ENCODE peak calls at places on chromosomes 11 and 22, in six cellular contexts. L is K562, V is GM12878, M is A549, X is HepG2, I is upper lobe of left lung. Q is an unnamed sample. For H3K4me1, the result is how much of the 10 kb centered on the place peaks cover.

GRCh38 chr11:84089072-84090057 is 803.2 kb upstream of the CCDC90B start:
- ATAC-seq in L (no peak), V (no peak), M (no peak), X (no peak), I (no peak), Q (no peak)

GRCh38 chr11:89458646-89459045 is 32.5 kb downstream of the NOX4 start:
- ATAC-seq in L (no peak), V (no peak), M (no peak), X (no peak), I (no peak), Q (no peak)

GRCh38 chr11:27294654-27295053 is 68.4 kb downstream of the CCDC34 start:
- ATAC-seq in L (no peak), V (no peak), M (no peak), X (no peak), I (no peak), Q (no peak)

GRCh38 chr11:65560555-65561418 is 2.6 kb upstream of the LTBP3 start:
- ATAC-seq in L (no peak), V (no peak), M (peak), X (peak), I (no peak), Q (peak)

GRCh38 chr11:74532496-74533246 is 39.1 kb upstream of the LIPT2 start:
- ATAC-seq in L (no peak), V (no peak), M (no peak), X (no peak), I (no peak), Q (no peak)

GRCh38 chr22:27773236-27773550 is 28.4 kb downstream of the MN1 start:
- ATAC-seq in L (no peak), V (no peak), M (no peak), X (no peak), I (no peak), Q (no peak)

GRCh38 chr11:77392842-77393241 is 81.1 kb downstream of the PAK1 start:
- ATAC-seq in L (no peak), V (no peak), M (no peak), X (no peak), I (no peak), Q (no peak)

GRCh38 chr11:112511271-112511670 is 250.6 kb upstream of the PLET1 start:
- ATAC-seq in L (no peak), V (no peak), M (no peak), X (no peak), I (no peak), Q (no peak)

GRCh38 chr22:49660794-49661781 is 166.6 kb downstream of the BRD1 start:
- ATAC-seq in L (no peak), V (no peak), M (no peak), X (no peak), I (no peak), Q (no peak)

GRCh38 chr11:1569251-1569780 is 2.8 kb downstream of the DUSP8 start:
- ATAC-seq in L (no peak), V (no peak), M (no peak), X (no peak), I (no peak), Q (no peak)

GRCh38 chr11:105220175-105220574 is 80.6 kb upstream of the CARD18 start:
- ATAC-seq in L (no peak), V (no peak), M (no peak), X (no peak), I (no peak), Q (no peak)

GRCh38 chr11:131760191-131760951 is 390.0 kb downstream of the NTM start:
- ATAC-seq in L (no peak), V (no peak), M (no peak), X (no peak), I (peak), Q (no peak)

GRCh38 chr22:38172489-38173155 is 9.0 kb downstream of the PLA2G6 start:
- ATAC-seq in L (no peak), V (no peak), M (no peak), X (peak), I (peak), Q (peak)

GRCh38 chr22:47162865-47163264 is 400.4 kb downstream of the TBC1D22A start:
- ATAC-seq in L (no peak), V (no peak), M (no peak), X (no peak), I (no peak), Q (no peak)

GRCh38 chr11:8090756-8091155 is 9.7 kb downstream of the TUB start:
- ATAC-seq in L (peak), V (no peak), M (peak), X (no peak), I (no peak), Q (no peak)

GRCh38 chr11:130449996-130450419 is 1.6 kb downstream of the ADAMTS15 start:
- ATAC-seq in L (peak), V (no peak), M (no peak), X (no peak), I (peak), Q (peak)

GRCh38 chr11:130300567-130300966 is 14.2 kb downstream of the ZBTB44 start:
- ATAC-seq in L (no peak), V (peak), M (no peak), X (no peak), I (no peak), Q (no peak)

GRCh38 chr22:24400726-24401596 is 26.4 kb upstream of the ADORA2A start:
- ATAC-seq in L (no peak), V (peak), M (no peak), X (no peak), I (no peak), Q (no peak)

GRCh38 chr11:62665630-62666258 is 632 bp downstream of the CSKMT start:
- ATAC-seq in L (peak), V (peak), M (peak), X (peak), I (peak), Q (peak)

GRCh38 chr11:11413776-11414175 is 60.7 kb upstream of the CSNK2A3 start:
- ATAC-seq in L (no peak), V (no peak), M (no peak), X (no peak), I (no peak), Q (no peak)

GRCh38 chr11:56700242-56700918 is 1.5 kb downstream of the OR9G1 start:
- ATAC-seq in L (no peak), V (peak), M (peak), X (no peak), I (peak), Q (peak)

GRCh38 chr11:46298699-46299424 is 21.4 kb downstream of the CREB3L1 start:
- ATAC-seq in L (no peak), V (peak), M (peak), X (no peak), I (no peak), Q (no peak)

GRCh38 chr11:17985517-17985916 is 27.3 kb downstream of the SERGEF start:
- ATAC-seq in L (no peak), V (no peak), M (no peak), X (no peak), I (peak), Q (peak)

GRCh38 chr11:74288161-74288560 is 23.3 kb downstream of the P4HA3 start:
- ATAC-seq in L (no peak), V (no peak), M (peak), X (no peak), I (peak), Q (peak)

GRCh38 chr11:61354208-61354607 is 7.5 kb downstream of the CYB561A3 start:
- ATAC-seq in L (no peak), V (no peak), M (no peak), X (no peak), I (no peak), Q (no peak)

GRCh38 chr11:33324211-33324985 is 67.2 kb downstream of the HIPK3 start:
- ATAC-seq in L (peak), V (peak), M (peak), X (no peak), I (no peak), Q (no peak)

GRCh38 chr11:71131861-71132260 is 120.5 kb downstream of the SHANK2 start:
- ATAC-seq in L (no peak), V (no peak), M (no peak), X (no peak), I (no peak), Q (no peak)

GRCh38 chr11:34600339-34601084 is 20.4 kb upstream of the EHF start:
- ATAC-seq in L (peak), V (no peak), M (peak), X (peak), I (peak), Q (no peak)

GRCh38 chr11:61890536-61891330 is 612 bp downstream of the FADS3 start:
- ATAC-seq in L (peak), V (peak), M (peak), X (peak), I (peak), Q (peak)

GRCh38 chr22:39926175-39927152 is 25.6 kb downstream of the GRAP2 start:
- ATAC-seq in L (peak), V (no peak), M (no peak), X (no peak), I (no peak), Q (no peak)

GRCh38 chr22:24207264-24208011 is 26.2 kb downstream of the SUSD2 start:
- ATAC-seq in L (no peak), V (no peak), M (peak), X (peak), I (no peak), Q (no peak)

GRCh38 chr11:111531156-111531555 is 9.4 kb upstream of the LAYN start:
- ATAC-seq in L (no peak), V (peak), M (peak), X (no peak), I (no peak), Q (no peak)

GRCh38 chr11:73149105-73149504 is 7.0 kb upstream of the FCHSD2 start:
- ATAC-seq in L (no peak), V (no peak), M (no peak), X (no peak), I (no peak), Q (peak)

GRCh38 chr11:33598426-33599069 is 102.1 kb downstream of the C11orf91 start:
- ATAC-seq in L (no peak), V (no peak), M (no peak), X (no peak), I (no peak), Q (no peak)

GRCh38 chr11:128497057-128497957 is 90.1 kb downstream of the ETS1 start:
- ATAC-seq in L (no peak), V (peak), M (peak), X (no peak), I (peak), Q (peak)

GRCh38 chr22:35467788-35468187 is 67.8 kb downstream of the MCM5 start:
- ATAC-seq in L (no peak), V (no peak), M (peak), X (peak), I (peak), Q (peak)

GRCh38 chr11:116226731-116227130 is 546.1 kb downstream of the BUD13 start:
- ATAC-seq in L (no peak), V (no peak), M (no peak), X (no peak), I (no peak), Q (no peak)
- H3K4me1 ChIP-seq in L (under half), V (under half), M (under half), X (under half), I (under half), Q (under half)

GRCh38 chr11:13620063-13620462 is 48.4 kb upstream of the FAR1 start:
- ATAC-seq in L (no peak), V (no peak), M (no peak), X (no peak), I (no peak), Q (no peak)
- TF ChIP-seq EP300 in L (no peak), V (no peak), M (no peak), X (no peak), I (no peak), Q (no peak)

DNA sequence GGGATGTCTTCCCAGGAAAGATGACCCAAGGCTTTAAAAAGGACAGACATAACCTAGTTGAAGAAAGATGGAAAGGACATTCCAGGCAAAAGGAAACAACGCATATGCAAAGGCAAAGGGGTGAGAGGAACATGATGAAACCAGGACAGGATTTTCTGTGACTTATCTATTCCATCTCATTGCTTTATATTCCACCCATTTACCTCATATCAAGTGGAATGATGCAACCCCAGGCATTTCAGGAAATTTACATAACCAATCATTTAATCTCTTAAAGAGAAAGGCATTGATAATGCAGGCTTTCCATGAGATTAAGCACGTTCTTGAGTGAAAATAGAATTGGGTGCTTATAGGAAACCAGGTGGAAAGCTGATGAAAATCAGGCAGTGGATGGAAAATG is 13.0 kb downstream of the FZD4 start:
- ATAC-seq in L (no peak), V (no peak), M (no peak), X (no peak), I (no peak), Q (no peak)
- H3K4me1 ChIP-seq in L (under half), V (under half), M (under half), X (half or more), I (under half), Q (under half)

DNA sequence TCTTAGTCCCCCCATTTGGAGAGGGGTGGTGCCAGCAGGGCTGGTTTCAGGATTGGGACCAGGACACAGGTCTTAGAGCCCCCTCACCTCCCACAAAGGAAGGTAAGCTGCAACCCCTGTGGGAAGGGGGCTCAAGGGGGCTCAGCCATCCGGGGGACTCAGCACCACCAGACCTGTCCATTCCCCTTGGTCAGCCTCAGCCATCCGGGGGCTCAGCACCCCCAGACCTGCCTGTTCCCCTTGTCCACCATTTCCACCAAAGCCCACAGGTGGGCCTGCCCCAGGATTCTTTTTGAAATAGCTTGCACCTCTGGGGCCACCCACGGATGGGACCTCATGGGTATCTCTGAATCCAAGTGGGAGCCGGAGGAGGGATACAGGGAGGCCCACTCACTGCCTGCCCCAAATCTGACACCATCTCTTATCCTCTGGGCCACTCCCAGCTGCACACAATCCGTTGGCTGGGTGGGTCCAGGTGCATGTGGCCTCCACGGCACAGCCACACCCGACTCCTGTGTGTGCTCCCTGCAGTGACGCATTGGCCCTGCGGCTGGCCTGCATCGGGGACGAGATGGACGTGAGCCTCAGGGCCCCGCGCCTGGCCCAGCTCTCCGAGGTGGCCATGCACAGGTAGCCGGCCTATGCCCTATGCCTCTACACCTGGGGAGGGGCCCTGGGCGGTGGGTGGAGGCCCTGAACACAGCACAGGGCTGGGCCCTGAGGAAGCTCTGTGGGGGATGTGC is 15.9 kb downstream of the MCAT start:
- ATAC-seq in L (peak), V (no peak), M (peak), X (no peak), I (no peak), Q (no peak)
- TF ChIP-seq EP300 in L (no peak), V (no peak), M (no peak), X (no peak), I (no peak), Q (no peak)

DNA sequence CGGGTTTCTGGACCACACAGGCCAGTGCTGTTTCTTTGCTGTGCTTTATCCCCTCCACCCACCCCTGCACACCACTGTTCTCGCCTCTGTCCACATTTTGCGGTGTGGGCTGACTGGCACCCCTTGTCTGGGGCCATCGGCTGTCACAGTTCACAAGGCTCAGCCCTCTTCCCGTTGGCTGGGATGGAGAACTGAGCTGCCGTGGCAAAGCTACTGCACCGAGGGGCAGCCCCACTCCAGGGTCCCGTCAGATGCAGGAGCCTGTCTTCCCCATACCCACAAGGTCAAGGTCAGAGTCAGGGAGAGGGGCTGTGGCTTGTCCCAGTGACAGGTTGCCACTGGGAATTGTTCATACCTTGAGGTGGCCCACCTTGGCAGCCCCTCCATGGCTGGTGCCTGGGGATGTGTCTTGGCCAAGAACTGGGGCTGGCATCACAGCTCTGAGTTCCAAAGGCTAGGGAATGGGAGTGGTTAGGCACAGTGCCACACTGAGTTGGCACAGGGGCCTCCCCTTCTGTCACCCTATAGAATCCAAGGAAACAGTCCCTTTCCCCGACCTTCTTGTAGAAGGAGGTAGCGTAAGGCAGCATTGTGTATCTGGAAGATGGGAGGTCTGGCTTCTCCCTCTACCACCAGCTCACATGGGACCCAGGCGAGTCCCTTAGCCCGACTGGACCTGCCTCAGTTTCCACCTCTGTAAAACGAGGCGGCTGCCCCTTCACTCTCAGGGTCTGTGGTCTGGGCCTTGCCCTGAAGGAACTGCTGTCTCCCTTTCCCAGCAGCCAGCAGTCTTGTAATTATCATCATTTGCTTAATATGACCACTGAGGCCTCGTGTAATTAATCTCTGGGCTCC is 3.4 kb downstream of the GRK2 start:
- ATAC-seq in L (no peak), V (no peak), M (no peak), X (no peak), I (no peak), Q (no peak)
- H3K4me1 ChIP-seq in L (half or more), V (half or more), M (under half), X (under half), I (half or more), Q (half or more)

DNA sequence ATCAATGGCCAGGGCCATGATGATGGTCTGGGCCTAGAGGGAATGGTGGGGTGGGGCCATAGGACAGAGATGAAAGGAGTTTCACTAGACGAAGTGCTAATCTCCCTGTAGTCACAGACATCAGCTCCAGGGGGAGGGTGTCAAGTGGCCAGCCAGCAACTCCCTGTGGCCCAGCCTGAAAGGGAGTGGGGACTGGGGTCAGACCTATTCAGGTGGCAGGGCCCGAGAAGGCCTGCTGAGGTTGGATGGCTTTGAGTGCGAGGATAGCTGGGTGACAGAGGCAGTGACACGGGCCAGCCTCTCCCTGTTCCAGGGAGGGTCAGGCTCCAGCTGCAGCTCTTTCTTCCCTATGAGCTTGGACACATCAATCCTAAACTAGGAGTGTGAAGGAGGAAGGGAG is 11.0 kb downstream of the TOB2 start:
- ATAC-seq in L (no peak), V (no peak), M (no peak), X (no peak), I (no peak), Q (no peak)
- TF ChIP-seq EP300 in L (no peak), V (no peak), M (no peak), X (no peak), I (no peak), Q (no peak)

DNA sequence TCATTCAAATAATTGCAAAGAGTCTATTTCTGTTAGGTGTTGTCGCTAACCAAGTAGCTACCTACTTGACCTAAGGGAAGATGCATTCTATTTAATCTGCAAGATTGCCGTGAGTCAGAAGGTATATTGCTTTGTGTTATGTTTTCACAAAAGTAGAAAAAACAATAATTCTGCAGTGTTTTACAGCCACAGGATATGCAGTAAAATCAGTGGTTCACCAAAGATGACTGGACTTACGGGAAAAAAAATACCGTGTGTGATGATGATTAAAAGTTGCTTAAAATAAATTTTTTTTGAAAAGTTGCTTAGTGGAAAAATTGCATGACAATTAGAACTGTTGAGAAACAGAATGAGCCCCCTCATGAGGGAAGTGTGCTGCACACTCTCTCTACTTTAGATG is 209.1 kb downstream of the DDX10 start:
- ATAC-seq in L (no peak), V (no peak), M (no peak), X (no peak), I (no peak), Q (no peak)
- H3K4me1 ChIP-seq in L (under half), V (under half), M (under half), X (under half), I (under half), Q (under half)